ENCODE peak calls at places on chromosomes 4 and X, in seven cellular contexts. J, L, F, P, I, T and S are unnamed samples.

GRCh38 chrX:40244980-40245379 is 147.2 kb upstream of the BCOR start:
- ATAC-seq in J (no peak), F (peak), T (peak), P (peak), L (peak), I (no peak), S (no peak)

GRCh38 chr4:83266689-83267088 is 17.9 kb downstream of the COQ2 start:
- ATAC-seq in L (peak), F (peak), I (no peak), P (no peak), J (no peak), T (peak), S (no peak)

GRCh38 chrX:38669425-38669824 is 108.1 kb downstream of the TSPAN7 start:
- ATAC-seq in P (no peak), I (no peak), L (no peak), T (no peak), F (no peak), J (no peak), S (no peak)

GRCh38 chrX:12974797-12975669 is at the start of gene TMSB4X:
- ATAC-seq in F (peak), L (peak), P (peak), T (peak), J (peak), I (peak), S (peak)

GRCh38 chr4:169810325-169811323 is 52.9 kb upstream of the HPF1 start:
- ATAC-seq in L (no peak), T (no peak), I (peak), P (peak), F (no peak), J (peak), S (peak)

GRCh38 chrX:15563056-15563455 is 37.7 kb downstream of the ACE2 start:
- ATAC-seq in P (no peak), F (no peak), L (no peak), T (no peak), I (no peak), J (peak), S (peak)

GRCh38 chrX:124594017-124594651 is 247.8 kb downstream of the SH2D1A start:
- ATAC-seq in T (no peak), L (no peak), P (peak), I (no peak), F (no peak), J (no peak), S (no peak)

GRCh38 chr4:106409901-106410889 is 41.6 kb upstream of the GIMD1 start:
- ATAC-seq in J (no peak), I (no peak), F (no peak), T (no peak), L (no peak), P (no peak), S (no peak)

GRCh38 chr4:82335043-82335442 is 38.7 kb downstream of the HNRNPD start:
- ATAC-seq in F (no peak), I (no peak), T (no peak), L (no peak), J (no peak), P (no peak), S (no peak)